ENCODE peak calls at places on chromosomes 13 and 19, in five cellular contexts. X is stimulated activated CD4-positive, alpha-beta T cell treated with anti-CD3 and anti-CD28 coated beads, Interleukin-1b, Interleukin-23, amount 100 ng/mL, for 24 hours; B is AG08395; L is NCI-H524; A is midbrain. C is an unnamed sample.
A peak's percentile ranks its signal among the peaks of the same experiment; 100 is the strongest.

GRCh38 chr19:53977429-53977990 is 13.9 kb upstream of the CACNG6 start:
- DNase-seq in X (peak; percentile 38), B (peak; percentile 90), L (peak; percentile 37), A (peak; percentile 86), C (peak; percentile 50)

GRCh38 chr19:21045028-21045427 is 24.6 kb downstream of the ZNF430 start:
- DNase-seq in X (no peak), B (no peak), L (no peak), A (no peak), C (no peak)

GRCh38 chr19:54208784-54209057 is 8.1 kb downstream of the RPS9 start:
- DNase-seq in X (no peak), B (no peak), L (no peak), A (no peak), C (no peak)

GRCh38 chr13:47100214-47100853 is 203.5 kb upstream of the HTR2A start:
- DNase-seq in X (no peak), B (no peak), L (no peak), A (no peak), C (no peak)

GRCh38 chr13:20945952-20946383 is 43.4 kb upstream of the XPO4 start:
- DNase-seq in X (no peak), B (no peak), L (peak; percentile 37), A (no peak), C (no peak)

GRCh38 chr19:48213959-48214358 is 41.8 kb downstream of the CARD8 start:
- DNase-seq in X (no peak), B (no peak), L (no peak), A (no peak), C (no peak)

GRCh38 chr13:99800951-99801350 is 170.6 kb downstream of the ZIC5 start:
- DNase-seq in X (no peak), B (no peak), L (no peak), A (no peak), C (no peak)

GRCh38 chr19:12293771-12294307 is 844 bp downstream of the ZNF44 start:
- DNase-seq in X (no peak), B (peak; percentile 65), L (peak; percentile 47), A (peak; percentile 26), C (peak; percentile 20)

GRCh38 chr13:99805361-99805760 is 166.2 kb downstream of the ZIC5 start:
- DNase-seq in X (no peak), B (no peak), L (peak; percentile 33), A (no peak), C (no peak)

GRCh38 chr13:40338217-40338616 is 328.2 kb downstream of the FOXO1 start:
- DNase-seq in X (no peak), B (no peak), L (no peak), A (no peak), C (no peak)

GRCh38 chr19:16521715-16522289 is 20.4 kb downstream of the CHERP start:
- DNase-seq in X (no peak), B (no peak), L (no peak), A (no peak), C (no peak)

GRCh38 chr13:107680115-107680514 is 535.2 kb downstream of the LIG4 start:
- DNase-seq in X (no peak), B (no peak), L (peak; percentile 37), A (no peak), C (no peak)

GRCh38 chr19:42242071-42242511 is 311 bp downstream of the GSK3A start:
- DNase-seq in X (no peak), B (no peak), L (no peak), A (no peak), C (no peak)

GRCh38 chr19:29871143-29871542 is 59.4 kb downstream of the CCNE1 start:
- DNase-seq in X (no peak), B (no peak), L (no peak), A (no peak), C (no peak)

GRCh38 chr13:52012512-52012836 is 276 bp downstream of the ALG11 start:
- DNase-seq in X (no peak), B (no peak), L (no peak), A (no peak), C (no peak)

GRCh38 chr19:51359294-51359693 is 6.9 kb downstream of the ETFB start:
- DNase-seq in X (no peak), B (peak; percentile 90), L (no peak), A (no peak), C (peak; percentile 80)

GRCh38 chr13:67410645-67411044 is 180.5 kb upstream of the PCDH9 start:
- DNase-seq in X (no peak), B (no peak), L (peak; percentile 54), A (no peak), C (no peak)

GRCh38 chr19:45097450-45097775 is 4.4 kb downstream of the PPP1R37 start:
- DNase-seq in X (no peak), B (no peak), L (no peak), A (no peak), C (no peak)

GRCh38 chr19:18477974-18478373 is 40.0 kb upstream of the ISYNA1 start:
- DNase-seq in X (no peak), B (no peak), L (peak; percentile 94), A (no peak), C (no peak)

GRCh38 chr13:38415233-38415632 is 65.6 kb downstream of the UFM1 start:
- DNase-seq in X (no peak), B (no peak), L (no peak), A (no peak), C (no peak)

GRCh38 chr13:57630661-57631606 is 610 bp upstream of the PCDH17 start:
- DNase-seq in X (no peak), B (peak; percentile 3), L (peak; percentile 18), A (peak; percentile 79), C (no peak)

GRCh38 chr13:92719868-92720267 is 506.7 kb upstream of the GPC6 start:
- DNase-seq in X (no peak), B (no peak), L (no peak), A (no peak), C (no peak)

GRCh38 chr19:42831221-42832019 is 48.1 kb downstream of the PSG1 start:
- DNase-seq in X (no peak), B (no peak), L (no peak), A (peak; percentile 44), C (no peak)